ENCODE peak calls at places on chromosomes 2 and 18, in ten cellular contexts. One of them, this sample, is unnamed.

GRCh38 chr2:53768233-53768542 is 584 bp downstream of the CHAC2 start:
- DNase-seq in adrenal gland: no peak
- DNase-seq in spleen: no peak
- DNase-seq in esophagus squamous epithelium: no peak
- DNase-seq in stomach: no peak
- DNase-seq in ovary: no peak
- DNase-seq in uterus: no peak
- DNase-seq in HepG2: no peak
- DNase-seq in prostate gland: peak; percentile 29
- DNase-seq in sigmoid colon: no peak
- DNase-seq in this sample: peak; percentile 56

GRCh38 chr2:177204417-177204816 is 8.2 kb upstream of the HNRNPA3 start:
- DNase-seq in spleen: no peak
- DNase-seq in prostate gland: no peak
- DNase-seq in uterus: no peak
- DNase-seq in ovary: no peak
- DNase-seq in HepG2: no peak
- DNase-seq in sigmoid colon: no peak
- DNase-seq in esophagus squamous epithelium: no peak
- DNase-seq in adrenal gland: no peak
- DNase-seq in stomach: no peak
- DNase-seq in this sample: no peak

GRCh38 chr2:30934071-30934470 is 126.8 kb upstream of the CAPN13 start:
- DNase-seq in stomach: no peak
- DNase-seq in sigmoid colon: no peak
- DNase-seq in spleen: no peak
- DNase-seq in uterus: no peak
- DNase-seq in ovary: no peak
- DNase-seq in adrenal gland: no peak
- DNase-seq in esophagus squamous epithelium: no peak
- DNase-seq in prostate gland: no peak
- DNase-seq in HepG2: no peak
- DNase-seq in this sample: no peak

GRCh38 chr2:176923205-176923604 is 289.4 kb upstream of the HNRNPA3 start:
- DNase-seq in adrenal gland: no peak
- DNase-seq in uterus: no peak
- DNase-seq in ovary: no peak
- DNase-seq in sigmoid colon: no peak
- DNase-seq in stomach: no peak
- DNase-seq in spleen: no peak
- DNase-seq in HepG2: no peak
- DNase-seq in esophagus squamous epithelium: no peak
- DNase-seq in prostate gland: no peak
- DNase-seq in this sample: no peak

GRCh38 chr2:18378020-18378653 is 182.3 kb downstream of the RDH14 start:
- DNase-seq in stomach: no peak
- DNase-seq in sigmoid colon: no peak
- DNase-seq in spleen: no peak
- DNase-seq in uterus: no peak
- DNase-seq in ovary: no peak
- DNase-seq in prostate gland: peak; percentile 23
- DNase-seq in esophagus squamous epithelium: no peak
- DNase-seq in adrenal gland: peak; percentile 20
- DNase-seq in HepG2: peak; percentile 49
- DNase-seq in this sample: peak; percentile 19

GRCh38 chr2:206086683-206087350 is 843 bp upstream of the INO80D start:
- DNase-seq in prostate gland: no peak
- DNase-seq in spleen: no peak
- DNase-seq in uterus: no peak
- DNase-seq in esophagus squamous epithelium: no peak
- DNase-seq in adrenal gland: no peak
- DNase-seq in sigmoid colon: no peak
- DNase-seq in HepG2: peak; percentile 74
- DNase-seq in ovary: no peak
- DNase-seq in stomach: no peak
- DNase-seq in this sample: no peak

GRCh38 chr2:169039702-169040101 is 8.6 kb upstream of the ABCB11 start:
- DNase-seq in sigmoid colon: no peak
- DNase-seq in spleen: no peak
- DNase-seq in esophagus squamous epithelium: no peak
- DNase-seq in HepG2: no peak
- DNase-seq in adrenal gland: no peak
- DNase-seq in uterus: no peak
- DNase-seq in ovary: no peak
- DNase-seq in stomach: no peak
- DNase-seq in prostate gland: no peak
- DNase-seq in this sample: no peak

GRCh38 chr2:138028538-138028937 is 64.3 kb downstream of the HNMT start:
- DNase-seq in ovary: no peak
- DNase-seq in sigmoid colon: no peak
- DNase-seq in stomach: no peak
- DNase-seq in spleen: no peak
- DNase-seq in prostate gland: no peak
- DNase-seq in HepG2: no peak
- DNase-seq in uterus: no peak
- DNase-seq in adrenal gland: no peak
- DNase-seq in esophagus squamous epithelium: no peak
- DNase-seq in this sample: no peak

GRCh38 chr18:49492694-49493033 is 5.6 kb upstream of the C18orf32 start:
- DNase-seq in ovary: no peak
- DNase-seq in esophagus squamous epithelium: no peak
- DNase-seq in uterus: no peak
- DNase-seq in sigmoid colon: no peak
- DNase-seq in spleen: no peak
- DNase-seq in stomach: no peak
- DNase-seq in prostate gland: no peak
- DNase-seq in HepG2: no peak
- DNase-seq in adrenal gland: no peak
- DNase-seq in this sample: no peak

GRCh38 chr2:220499281-220499680 is 871.9 kb downstream of the SLC4A3 start:
- DNase-seq in spleen: no peak
- DNase-seq in HepG2: no peak
- DNase-seq in prostate gland: no peak
- DNase-seq in stomach: no peak
- DNase-seq in ovary: peak; percentile 22
- DNase-seq in sigmoid colon: no peak
- DNase-seq in adrenal gland: peak; percentile 10
- DNase-seq in esophagus squamous epithelium: no peak
- DNase-seq in uterus: no peak
- DNase-seq in this sample: peak; percentile 81

GRCh38 chr2:173599821-173600354 is 245.2 kb downstream of the CDCA7 start:
- DNase-seq in sigmoid colon: no peak
- DNase-seq in HepG2: no peak
- DNase-seq in uterus: no peak
- DNase-seq in prostate gland: no peak
- DNase-seq in esophagus squamous epithelium: no peak
- DNase-seq in spleen: no peak
- DNase-seq in stomach: no peak
- DNase-seq in adrenal gland: no peak
- DNase-seq in ovary: no peak
- DNase-seq in this sample: no peak

GRCh38 chr18:48475635-48476549 is 62.9 kb upstream of the CTIF start:
- DNase-seq in HepG2: peak; percentile 80
- DNase-seq in prostate gland: peak; percentile 42
- DNase-seq in sigmoid colon: no peak
- DNase-seq in spleen: no peak
- DNase-seq in ovary: peak; percentile 67
- DNase-seq in esophagus squamous epithelium: no peak
- DNase-seq in adrenal gland: peak; percentile 59
- DNase-seq in uterus: peak; percentile 44
- DNase-seq in stomach: peak; percentile 53
- DNase-seq in this sample: peak; percentile 46

GRCh38 chr2:138531913-138532312 is 30.3 kb downstream of the SPOPL start:
- DNase-seq in esophagus squamous epithelium: no peak
- DNase-seq in ovary: no peak
- DNase-seq in stomach: no peak
- DNase-seq in spleen: no peak
- DNase-seq in prostate gland: no peak
- DNase-seq in adrenal gland: no peak
- DNase-seq in uterus: no peak
- DNase-seq in HepG2: no peak
- DNase-seq in sigmoid colon: no peak
- DNase-seq in this sample: no peak

GRCh38 chr18:38563396-38563980 is 997.9 kb upstream of the CELF4 start:
- DNase-seq in ovary: no peak
- DNase-seq in uterus: no peak
- DNase-seq in HepG2: no peak
- DNase-seq in sigmoid colon: no peak
- DNase-seq in prostate gland: no peak
- DNase-seq in spleen: no peak
- DNase-seq in adrenal gland: no peak
- DNase-seq in stomach: no peak
- DNase-seq in esophagus squamous epithelium: no peak
- DNase-seq in this sample: no peak
- H3K9me3 ChIP-seq in ovary: no peaks in the 10 kb centered on the region
- H3K9me3 ChIP-seq in uterus: no peaks in the 10 kb centered on the region
- H3K9me3 ChIP-seq in HepG2: no peaks in the 10 kb centered on the region
- H3K9me3 ChIP-seq in sigmoid colon: no peaks in the 10 kb centered on the region
- H3K9me3 ChIP-seq in prostate gland: no peaks in the 10 kb centered on the region
- H3K9me3 ChIP-seq in spleen: no peaks in the 10 kb centered on the region
- H3K9me3 ChIP-seq in adrenal gland: no peaks in the 10 kb centered on the region
- H3K9me3 ChIP-seq in stomach: no peaks in the 10 kb centered on the region
- H3K9me3 ChIP-seq in esophagus squamous epithelium: no peaks in the 10 kb centered on the region
- H3K9me3 ChIP-seq in this sample: no peaks in the 10 kb centered on the region

DNA sequence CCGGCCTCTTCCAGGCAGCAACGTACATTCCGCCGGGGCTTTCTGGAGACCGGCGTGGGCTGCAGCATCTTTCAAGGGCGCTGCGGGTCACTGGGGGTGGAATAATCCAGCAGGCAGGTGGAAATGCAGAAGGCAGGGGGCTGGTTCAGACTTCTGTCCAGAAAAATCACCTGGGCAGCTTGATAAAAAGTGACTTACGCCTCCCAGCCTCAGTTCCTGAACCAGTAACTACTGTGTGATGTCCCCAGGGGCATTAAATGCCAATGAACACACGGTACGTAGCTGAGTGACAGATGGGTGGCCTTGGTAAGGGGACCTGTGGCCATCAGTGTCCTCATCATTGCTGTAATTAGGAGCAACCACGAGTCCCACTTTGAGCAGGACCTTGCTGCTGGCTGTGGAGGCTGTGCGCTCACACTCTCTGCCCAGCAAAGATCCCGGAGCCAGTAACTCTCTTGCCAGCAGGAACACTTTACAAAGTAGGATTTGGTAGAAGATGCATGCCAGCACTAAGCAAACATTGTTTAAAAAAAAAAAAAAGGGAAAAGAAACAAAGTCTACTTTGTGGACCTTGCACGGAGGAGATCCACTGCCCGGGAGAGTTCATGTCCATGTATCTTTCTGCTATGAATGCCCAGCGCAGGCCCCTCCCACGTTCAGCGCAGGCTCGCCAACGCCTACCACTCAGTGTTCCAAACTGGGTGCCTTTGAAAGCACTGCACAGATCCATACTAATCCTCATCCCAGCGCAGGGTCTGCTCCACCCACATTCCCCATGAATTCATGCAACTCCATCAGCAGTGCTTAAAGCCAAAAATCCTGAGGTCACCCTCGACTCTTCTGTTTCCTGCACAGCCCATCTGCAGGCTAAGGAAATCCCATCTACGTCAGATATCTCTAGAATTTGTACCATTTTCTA is 177.2 kb downstream of the HDAC4 start:
- DNase-seq in prostate gland: peak; percentile 73
- DNase-seq in adrenal gland: no peak
- DNase-seq in spleen: no peak
- DNase-seq in ovary: no peak
- DNase-seq in esophagus squamous epithelium: no peak
- DNase-seq in uterus: peak; percentile 48
- DNase-seq in HepG2: peak; percentile 79
- DNase-seq in stomach: peak; percentile 65
- DNase-seq in sigmoid colon: peak; percentile 83
- DNase-seq in this sample: peak; percentile 40
- TF ChIP-seq POLR2A in prostate gland: no peak
- TF ChIP-seq POLR2A in adrenal gland: no peak
- TF ChIP-seq POLR2A in spleen: no peak
- TF ChIP-seq POLR2A in ovary: no peak
- TF ChIP-seq POLR2A in esophagus squamous epithelium: no peak
- TF ChIP-seq POLR2A in uterus: no peak
- TF ChIP-seq POLR2A in HepG2: peak; percentile 22
- TF ChIP-seq POLR2A in stomach: no peak
- TF ChIP-seq POLR2A in sigmoid colon: no peak
- TF ChIP-seq POLR2A in this sample: no peak

GRCh38 chr18:2442726-2443275 is 128.5 kb downstream of the METTL4 start:
- DNase-seq in adrenal gland: no peak
- DNase-seq in stomach: no peak
- DNase-seq in uterus: no peak
- DNase-seq in ovary: no peak
- DNase-seq in HepG2: no peak
- DNase-seq in esophagus squamous epithelium: no peak
- DNase-seq in sigmoid colon: no peak
- DNase-seq in prostate gland: no peak
- DNase-seq in spleen: no peak
- DNase-seq in this sample: no peak

GRCh38 chr18:2444201-2444875 is 127.0 kb downstream of the METTL4 start:
- DNase-seq in stomach: no peak
- DNase-seq in spleen: no peak
- DNase-seq in adrenal gland: no peak
- DNase-seq in HepG2: no peak
- DNase-seq in uterus: no peak
- DNase-seq in ovary: no peak
- DNase-seq in sigmoid colon: no peak
- DNase-seq in prostate gland: no peak
- DNase-seq in esophagus squamous epithelium: no peak
- DNase-seq in this sample: no peak

GRCh38 chr18:2441544-2441943 is 129.8 kb downstream of the METTL4 start:
- DNase-seq in prostate gland: no peak
- DNase-seq in adrenal gland: no peak
- DNase-seq in ovary: no peak
- DNase-seq in esophagus squamous epithelium: no peak
- DNase-seq in spleen: no peak
- DNase-seq in stomach: no peak
- DNase-seq in HepG2: no peak
- DNase-seq in uterus: no peak
- DNase-seq in sigmoid colon: no peak
- DNase-seq in this sample: no peak

DNA sequence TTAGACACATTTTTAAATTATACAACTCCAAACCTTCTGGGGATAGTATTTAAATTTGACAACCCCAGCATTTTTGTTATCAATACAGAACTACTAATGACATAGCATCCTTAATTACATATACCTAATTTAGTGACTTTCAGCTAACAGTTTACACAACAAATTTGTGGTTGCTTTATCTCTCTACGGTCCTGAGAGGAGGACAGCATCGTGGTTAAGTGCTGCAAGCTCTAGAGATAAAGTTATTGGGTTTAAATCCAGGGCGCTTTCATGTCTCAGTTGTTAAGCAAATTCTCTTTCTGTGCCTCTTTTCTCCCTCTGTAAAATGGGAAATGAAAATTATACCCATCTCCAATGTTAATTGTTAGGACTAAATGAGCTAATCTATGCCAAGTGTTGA is 129.3 kb downstream of the METTL4 start:
- DNase-seq in stomach: no peak
- DNase-seq in sigmoid colon: no peak
- DNase-seq in esophagus squamous epithelium: no peak
- DNase-seq in uterus: no peak
- DNase-seq in ovary: no peak
- DNase-seq in adrenal gland: no peak
- DNase-seq in prostate gland: no peak
- DNase-seq in spleen: no peak
- DNase-seq in HepG2: no peak
- DNase-seq in this sample: no peak
- H3K9me3 ChIP-seq in stomach: no peaks in the 10 kb centered on the region
- H3K9me3 ChIP-seq in sigmoid colon: no peaks in the 10 kb centered on the region
- H3K9me3 ChIP-seq in esophagus squamous epithelium: no peaks in the 10 kb centered on the region
- H3K9me3 ChIP-seq in uterus: no peaks in the 10 kb centered on the region
- H3K9me3 ChIP-seq in ovary: no peaks in the 10 kb centered on the region
- H3K9me3 ChIP-seq in adrenal gland: no peaks in the 10 kb centered on the region
- H3K9me3 ChIP-seq in prostate gland: no peaks in the 10 kb centered on the region
- H3K9me3 ChIP-seq in spleen: no peaks in the 10 kb centered on the region
- H3K9me3 ChIP-seq in HepG2: no peaks in the 10 kb centered on the region
- H3K9me3 ChIP-seq in this sample: no peaks in the 10 kb centered on the region

GRCh38 chr18:3603460-3604259 is 153.7 kb downstream of the TGIF1 start:
- DNase-seq in sigmoid colon: peak; percentile 71
- DNase-seq in stomach: peak; percentile 55
- DNase-seq in uterus: no peak
- DNase-seq in adrenal gland: peak; percentile 55
- DNase-seq in spleen: peak; percentile 3
- DNase-seq in prostate gland: peak; percentile 53
- DNase-seq in ovary: peak; percentile 42
- DNase-seq in esophagus squamous epithelium: no peak
- DNase-seq in HepG2: peak; percentile 69
- DNase-seq in this sample: peak; percentile 24
- TF ChIP-seq POLR2A in sigmoid colon: peak; percentile 12
- TF ChIP-seq POLR2A in stomach: no peak
- TF ChIP-seq POLR2A in uterus: peak; percentile 31
- TF ChIP-seq POLR2A in adrenal gland: peak; percentile 83
- TF ChIP-seq POLR2A in spleen: no peak
- TF ChIP-seq POLR2A in prostate gland: peak; percentile 41
- TF ChIP-seq POLR2A in ovary: no peak
- TF ChIP-seq POLR2A in esophagus squamous epithelium: peak; percentile 52
- TF ChIP-seq POLR2A in HepG2: peak; percentile 44
- TF ChIP-seq POLR2A in this sample: no peak

This sample was measured in thyroid gland.